ENCODE peak calls at places on chromosomes 4 and X, in four cellular contexts. P is AG04450; Y is fibroblast of mammary gland; S is stimulated activated CD4-positive, alpha-beta T cell treated with anti-CD3 and anti-CD28 coated beads, Interleukin-1b, Interleukin-23, amount 100 ng/mL, for 48 hours. R is an unnamed sample.

GRCh38 chr4:78661923-78662521 is 110.5 kb downstream of the ANXA3 start:
- DNase-seq in P (no peak), Y (peak; percentile 72), S (no peak), R (no peak)

GRCh38 chrX:97876697-97877407 is 993.1 kb downstream of the RPA4 start:
- DNase-seq in P (no peak), Y (peak; percentile 47), S (no peak), R (no peak)

GRCh38 chr4:133390198-133390855 is 241.2 kb downstream of the PCDH10 start:
- DNase-seq in P (no peak), Y (no peak), S (no peak), R (no peak)

GRCh38 chr4:7004331-7004730 is 38.8 kb upstream of the TADA2B start:
- DNase-seq in P (no peak), Y (no peak), S (no peak), R (peak; percentile 79)

GRCh38 chr4:38967260-38968095 is 64.7 kb downstream of the TMEM156 start:
- DNase-seq in P (peak; percentile 96), Y (peak; percentile 97), S (no peak), R (peak; percentile 90)

GRCh38 chrX:2610246-2611170 is 80.6 kb upstream of the CD99 start:
- DNase-seq in P (no peak), Y (no peak), S (no peak), R (no peak)

GRCh38 chrX:19174401-19175025 is 52.2 kb upstream of the ADGRG2 start:
- DNase-seq in P (no peak), Y (peak; percentile 79), S (no peak), R (peak; percentile 1)

GRCh38 chrX:63566856-63567255 is 215.7 kb upstream of the SPIN4 start:
- DNase-seq in P (no peak), Y (no peak), S (no peak), R (no peak)

GRCh38 chr4:103244251-103244650 is 46.1 kb upstream of the CENPE start:
- DNase-seq in P (no peak), Y (no peak), S (no peak), R (no peak)

GRCh38 chrX:153775293-153775595 is 5.6 kb upstream of the SRPK3 start:
- DNase-seq in P (no peak), Y (no peak), S (no peak), R (no peak)